ENCODE peak calls at places on chromosome 10, in four cellular contexts. R, K, T and Q are unnamed samples.

GRCh38 chr10:85734791-85735190 is 631.8 kb downstream of the GRID1 start:
- DNase-seq in R (no peak), K (no peak), T (no peak), Q (no peak)

GRCh38 chr10:3442451-3442990 is 269.9 kb upstream of the PITRM1 start:
- DNase-seq in R (no peak), K (no peak), T (no peak), Q (no peak)

GRCh38 chr10:100509241-100509640 is 10.4 kb downstream of the SEC31B start:
- DNase-seq in R (peak; percentile 29), K (no peak), T (peak; percentile 47), Q (no peak)

GRCh38 chr10:102631525-102632393 is 12.5 kb upstream of the TRIM8 start:
- DNase-seq in R (no peak), K (no peak), T (no peak), Q (no peak)

GRCh38 chr10:130230611-130231010 is 94.4 kb downstream of the GLRX3 start:
- DNase-seq in R (no peak), K (no peak), T (no peak), Q (no peak)

GRCh38 chr10:8691498-8692017 is 637.1 kb downstream of the GATA3 start:
- DNase-seq in R (no peak), K (no peak), T (no peak), Q (no peak)

GRCh38 chr10:96266118-96266770 is 5.1 kb downstream of the BLNK start:
- DNase-seq in R (no peak), K (no peak), T (no peak), Q (no peak)

GRCh38 chr10:5604946-5605345 is 61.4 kb downstream of the ASB13 start:
- DNase-seq in R (no peak), K (no peak), T (no peak), Q (no peak)

GRCh38 chr10:24858244-24858907 is 94.0 kb downstream of the PRTFDC1 start:
- DNase-seq in R (peak; percentile 90), K (no peak), T (no peak), Q (no peak)

GRCh38 chr10:43647576-43647975 is 1.1 kb downstream of the ZNF32 start:
- DNase-seq in R (no peak), K (no peak), T (no peak), Q (no peak)

GRCh38 chr10:110959379-110960332 is 40.3 kb downstream of the SHOC2 start:
- DNase-seq in R (no peak), K (no peak), T (no peak), Q (no peak)

GRCh38 chr10:128031216-128031615 is 95.0 kb downstream of the MKI67 start:
- DNase-seq in R (no peak), K (no peak), T (no peak), Q (no peak)